ENCODE peak calls at places on chromosome 11, in six cellular contexts. S is K562, J is HCT116, O is H1, R is SK-N-SH, Y is endothelial cell of umbilical vein. V is an unnamed sample. For H4K20me1, the result is how much of the 10 kb centered on the place peaks cover.

GRCh38 chr11:111976614-111977140 is 39.5 kb downstream of the DIXDC1 start:
- DNase-seq in S (no peak), J (no peak), O (peak), R (no peak), Y (no peak), V (no peak)

GRCh38 chr11:95659088-95659487 is 130.5 kb downstream of the FAM76B start:
- DNase-seq in S (no peak), J (no peak), O (no peak), R (no peak), Y (no peak), V (no peak)

GRCh38 chr11:33063326-33063775 is 24.0 kb downstream of the TCP11L1 start:
- DNase-seq in S (no peak), J (no peak), O (no peak), R (no peak), Y (no peak), V (peak)

GRCh38 chr11:15897211-15897960 is 459.0 kb downstream of the SOX6 start:
- DNase-seq in S (no peak), J (no peak), O (no peak), R (no peak), Y (no peak), V (no peak)

GRCh38 chr11:79439893-79440450 is 858 bp downstream of the TENM4 start:
- DNase-seq in S (no peak), J (no peak), O (peak), R (peak), Y (no peak), V (no peak)

GRCh38 chr11:116459644-116460043 is 313.1 kb downstream of the BUD13 start:
- DNase-seq in S (no peak), J (no peak), O (no peak), R (no peak), Y (no peak), V (no peak)

GRCh38 chr11:120832609-120833221 is 191.2 kb upstream of the TBCEL start:
- DNase-seq in S (no peak), J (no peak), O (no peak), R (no peak), Y (no peak), V (no peak)

GRCh38 chr11:94128746-94129504 is at the start of gene PANX1:
- DNase-seq in S (peak), J (peak), O (peak), R (peak), Y (peak), V (no peak)

GRCh38 chr11:65353900-65354264 is 669 bp upstream of the TIGD3 start:
- DNase-seq in S (no peak), J (no peak), O (no peak), R (no peak), Y (no peak), V (no peak)

GRCh38 chr11:111081021-111081511 is 164.5 kb upstream of the POU2AF2 start:
- DNase-seq in S (no peak), J (no peak), O (no peak), R (no peak), Y (no peak), V (no peak)

GRCh38 chr11:106077609-106078517 is at the start of gene AASDHPPT:
- DNase-seq in S (peak), J (peak), O (no peak), R (peak), Y (peak), V (no peak)

GRCh38 chr11:126137146-126137545 is 74.3 kb downstream of the RPUSD4 start:
- DNase-seq in S (no peak), J (no peak), O (no peak), R (no peak), Y (no peak), V (no peak)

GRCh38 chr11:89235976-89236375 is 58.3 kb downstream of the TYR start:
- DNase-seq in S (no peak), J (no peak), O (no peak), R (no peak), Y (no peak), V (no peak)

GRCh38 chr11:59753650-59754493 is 1.3 kb upstream of the STX3 start:
- DNase-seq in S (peak), J (peak), O (peak), R (peak), Y (peak), V (peak)

GRCh38 chr11:121894581-121894980 is 221.4 kb downstream of the BLID start:
- DNase-seq in S (no peak), J (no peak), O (no peak), R (no peak), Y (no peak), V (no peak)

GRCh38 chr11:65410936-65411680 is 11.5 kb upstream of the NEAT1 start:
- DNase-seq in S (no peak), J (no peak), O (no peak), R (no peak), Y (no peak), V (no peak)

GRCh38 chr11:61967177-61967923 is at the start of gene FTH1:
- DNase-seq in S (peak), J (peak), O (peak), R (peak), Y (peak), V (no peak)

GRCh38 chr11:14578551-14578956 is 58.4 kb upstream of the PSMA1 start:
- DNase-seq in S (peak), J (no peak), O (no peak), R (peak), Y (peak), V (peak)

GRCh38 chr11:111978028-111978771 is 41.1 kb downstream of the DIXDC1 start:
- DNase-seq in S (peak), J (no peak), O (peak), R (peak), Y (peak), V (no peak)

GRCh38 chr11:13169709-13170108 is 107.9 kb upstream of the BMAL1 start:
- DNase-seq in S (peak), J (peak), O (no peak), R (no peak), Y (peak), V (no peak)

GRCh38 chr11:65435981-65436411 is 13.4 kb downstream of the NEAT1 start:
- DNase-seq in S (peak), J (no peak), O (peak), R (no peak), Y (peak), V (no peak)

GRCh38 chr11:7846003-7846402 is 49.3 kb upstream of the OR5P2 start:
- DNase-seq in S (no peak), J (no peak), O (no peak), R (no peak), Y (no peak), V (no peak)

GRCh38 chr11:14451825-14452224 is 47.8 kb downstream of the COPB1 start:
- DNase-seq in S (no peak), J (no peak), O (no peak), R (no peak), Y (no peak), V (no peak)

GRCh38 chr11:23226331-23226909 is 366.1 kb upstream of the CCDC179 start:
- DNase-seq in S (no peak), J (no peak), O (no peak), R (no peak), Y (no peak), V (no peak)

GRCh38 chr11:73185680-73186293 is 32.3 kb upstream of the P2RY2 start:
- DNase-seq in S (no peak), J (no peak), O (no peak), R (no peak), Y (peak), V (no peak)

GRCh38 chr11:7268727-7269126 is 17.0 kb downstream of the SYT9 start:
- DNase-seq in S (no peak), J (no peak), O (no peak), R (no peak), Y (no peak), V (no peak)

GRCh38 chr11:57321996-57322880 is 2.5 kb downstream of the TNKS1BP1 start:
- DNase-seq in S (peak), J (peak), O (peak), R (peak), Y (peak), V (no peak)

GRCh38 chr11:15179167-15179566 is 64.4 kb downstream of the INSC start:
- DNase-seq in S (no peak), J (no peak), O (no peak), R (no peak), Y (no peak), V (no peak)

GRCh38 chr11:112320668-112321067 is 60.0 kb upstream of the PLET1 start:
- DNase-seq in S (peak), J (no peak), O (no peak), R (no peak), Y (peak), V (no peak)

GRCh38 chr11:12248330-12248729 is 129.0 kb upstream of the PARVA start:
- DNase-seq in S (no peak), J (no peak), O (no peak), R (peak), Y (peak), V (no peak)

GRCh38 chr11:109939176-109939810 is 153.9 kb upstream of the ZC3H12C start:
- DNase-seq in S (peak), J (peak), O (no peak), R (peak), Y (peak), V (no peak)

GRCh38 chr11:65251476-65251875 is 10.3 kb upstream of the POLA2 start:
- DNase-seq in S (no peak), J (no peak), O (no peak), R (no peak), Y (no peak), V (no peak)

GRCh38 chr11:116927163-116927772 is 89.8 kb upstream of the APOA1 start:
- DNase-seq in S (peak), J (no peak), O (no peak), R (peak), Y (peak), V (no peak)

GRCh38 chr11:72144807-72145565 is 9.5 kb downstream of the FOLR3 start:
- DNase-seq in S (no peak), J (no peak), O (no peak), R (no peak), Y (no peak), V (no peak)

GRCh38 chr11:128417607-128418324 is 169.6 kb downstream of the ETS1 start:
- DNase-seq in S (no peak), J (no peak), O (no peak), R (no peak), Y (no peak), V (no peak)

GRCh38 chr11:63915961-63916836 is 765 bp downstream of the RCOR2 start:
- DNase-seq in S (peak), J (no peak), O (peak), R (peak), Y (no peak), V (no peak)

GRCh38 chr11:94020777-94021615 is at the start of gene HEPHL1:
- DNase-seq in S (no peak), J (no peak), O (no peak), R (no peak), Y (no peak), V (no peak)

GRCh38 chr11:17352925-17353227 is 1.3 kb downstream of the NCR3LG1 start:
- DNase-seq in S (peak), J (no peak), O (peak), R (peak), Y (no peak), V (no peak)
- TF ChIP-seq MAX in S (peak), J (no peak), O (no peak), R (no peak), Y (no peak), V (no peak)

DNA sequence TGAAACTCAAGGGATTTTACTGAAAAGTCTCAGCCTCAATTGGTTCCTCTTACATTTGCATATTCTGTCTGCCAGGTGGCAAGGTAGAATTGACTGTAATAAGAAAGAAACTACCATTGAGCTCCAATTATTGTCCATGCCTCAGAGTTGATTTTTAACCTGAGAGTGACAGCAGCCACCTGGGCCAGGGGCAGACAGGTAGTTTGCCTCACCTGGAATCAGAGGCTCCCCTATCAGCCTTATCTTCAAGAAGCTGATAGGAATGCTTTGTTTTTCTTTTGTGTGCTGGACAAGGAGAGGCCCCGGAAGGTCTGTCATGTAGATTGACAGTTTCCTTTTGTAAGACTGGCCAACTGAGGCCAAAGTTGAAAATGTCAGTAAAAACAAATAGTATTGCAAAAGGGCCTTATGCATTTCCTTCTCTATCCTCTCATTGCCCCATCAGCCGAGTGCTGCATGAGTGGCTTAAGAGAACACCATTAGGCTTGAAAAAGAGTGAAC is 34.1 kb downstream of the CD44 start:
- DNase-seq in S (no peak), J (no peak), O (no peak), R (no peak), Y (no peak), V (peak)
- H4K20me1 ChIP-seq in S (under half), J (under half), O (under half), R (under half), Y (under half), V (under half)

GRCh38 chr11:71129624-71130023 is 122.8 kb downstream of the SHANK2 start:
- DNase-seq in S (no peak), J (no peak), O (no peak), R (no peak), Y (no peak), V (no peak)
- TF ChIP-seq MAX in S (no peak), J (no peak), O (no peak), R (no peak), Y (no peak), V (no peak)

GRCh38 chr11:92796744-92797143 is 172.7 kb upstream of the MTNR1B start:
- DNase-seq in S (no peak), J (no peak), O (no peak), R (no peak), Y (no peak), V (no peak)

GRCh38 chr11:92804388-92804787 is 165.1 kb upstream of the MTNR1B start:
- DNase-seq in S (no peak), J (no peak), O (no peak), R (no peak), Y (no peak), V (no peak)

GRCh38 chr11:92797874-92798273 is 171.6 kb upstream of the MTNR1B start:
- DNase-seq in S (no peak), J (no peak), O (no peak), R (no peak), Y (no peak), V (no peak)

GRCh38 chr11:92801685-92802084 is 167.8 kb upstream of the MTNR1B start:
- DNase-seq in S (no peak), J (no peak), O (no peak), R (no peak), Y (no peak), V (no peak)
- H4K20me1 ChIP-seq in S (under half), J (under half), O (under half), R (under half), Y (under half), V (under half)

GRCh38 chr11:69923641-69924307 is 104.6 kb upstream of the FGF3 start:
- DNase-seq in S (no peak), J (no peak), O (no peak), R (no peak), Y (no peak), V (no peak)

GRCh38 chr11:69926376-69927050 is 107.3 kb upstream of the FGF3 start:
- DNase-seq in S (no peak), J (no peak), O (no peak), R (no peak), Y (no peak), V (no peak)

GRCh38 chr11:69923196-69923595 is 104.0 kb upstream of the FGF3 start:
- DNase-seq in S (no peak), J (no peak), O (no peak), R (no peak), Y (no peak), V (no peak)

GRCh38 chr11:69924308-69925161 is 105.3 kb upstream of the FGF3 start:
- DNase-seq in S (no peak), J (no peak), O (no peak), R (no peak), Y (no peak), V (no peak)

DNA sequence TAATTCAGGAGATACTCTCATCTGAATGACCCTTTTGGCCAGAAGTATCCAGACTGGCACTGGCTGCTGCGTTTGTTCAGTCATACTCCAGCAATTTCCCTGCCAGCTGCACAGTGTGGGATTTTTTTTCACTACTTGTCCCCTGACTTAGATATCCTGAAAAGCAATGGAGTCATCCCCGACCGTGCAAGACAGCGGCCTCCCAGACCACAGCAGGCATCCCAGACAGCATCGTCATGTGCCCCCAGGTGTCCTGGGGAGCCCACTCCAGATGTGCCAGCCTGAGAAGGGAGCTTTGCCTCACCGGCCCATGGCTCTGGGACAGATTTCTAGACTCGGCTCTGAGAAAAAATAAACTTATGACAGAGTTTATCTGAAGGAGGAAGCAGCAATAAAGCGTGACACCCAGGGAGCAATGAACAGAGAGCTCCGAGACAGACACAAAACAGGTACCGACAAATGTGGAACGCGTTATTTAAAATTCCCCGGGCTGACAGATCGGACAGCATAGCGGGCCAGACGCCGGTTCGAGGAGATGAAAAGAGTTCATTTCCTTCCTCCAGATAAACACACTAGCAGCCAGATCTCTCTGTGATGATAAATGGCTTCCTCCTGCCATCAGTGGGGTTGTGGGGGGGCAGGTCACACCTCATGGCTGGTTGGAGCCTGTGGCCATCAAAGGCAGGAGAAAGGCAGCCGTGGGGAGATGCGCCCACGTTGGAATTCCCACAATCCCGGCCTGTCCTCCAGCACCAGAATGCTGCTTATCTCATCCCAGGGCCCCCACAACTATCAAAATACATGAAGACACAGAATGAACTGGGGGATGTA is 106.4 kb upstream of the FGF3 start:
- DNase-seq in S (no peak), J (no peak), O (no peak), R (peak), Y (peak), V (no peak)
- TF ChIP-seq MAX in S (no peak), J (no peak), O (no peak), R (no peak), Y (no peak), V (no peak)

DNA sequence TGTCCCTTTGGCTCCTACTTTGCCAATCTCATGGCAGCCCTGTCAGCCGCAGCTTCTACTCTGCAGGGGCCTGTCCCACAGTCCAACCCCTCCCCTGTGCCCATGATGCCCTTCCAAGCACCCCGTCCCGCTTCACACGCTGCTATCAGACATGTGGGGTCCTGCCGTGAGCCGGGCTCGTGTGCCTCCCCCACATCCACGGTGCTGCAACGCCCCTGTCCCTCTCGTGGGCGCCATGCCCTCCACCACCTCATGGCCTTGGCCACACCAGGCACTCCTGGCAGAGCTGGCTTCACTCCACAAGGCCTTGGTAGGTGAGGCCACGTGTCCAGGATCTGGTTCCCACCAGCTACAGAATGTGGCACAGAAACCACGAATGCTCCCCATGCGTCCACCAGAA is 23.0 kb downstream of the CHID1 start:
- DNase-seq in S (no peak), J (no peak), O (no peak), R (no peak), Y (no peak), V (no peak)
- H4K20me1 ChIP-seq in S (under half), J (under half), O (under half), R (under half), Y (under half), V (under half)

DNA sequence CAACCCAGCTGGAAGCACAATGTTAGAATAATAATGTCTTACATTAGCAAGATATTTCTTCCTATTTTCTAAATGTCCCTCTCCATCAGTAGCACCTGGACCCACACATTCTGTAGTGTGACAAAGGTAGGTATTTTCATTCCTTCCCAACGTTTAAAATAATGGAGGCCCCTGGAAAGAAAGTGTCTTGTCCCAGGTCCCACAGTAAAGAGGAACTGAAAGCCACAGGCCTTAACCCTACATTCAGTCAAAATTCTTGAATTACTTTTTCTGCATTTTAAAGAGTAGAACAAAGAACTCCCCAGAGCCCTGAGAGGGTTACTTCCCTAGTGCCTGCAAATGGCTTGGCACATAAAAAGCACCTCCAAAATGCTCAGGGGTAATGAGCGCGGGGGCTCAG is 26.3 kb downstream of the OPCML start:
- DNase-seq in S (no peak), J (no peak), O (no peak), R (no peak), Y (no peak), V (peak)
- TF ChIP-seq MAX in S (no peak), J (no peak), O (no peak), R (no peak), Y (no peak), V (no peak)

GRCh38 chr11:119207607-119208006 is 1.5 kb downstream of the CBL start:
- DNase-seq in S (no peak), J (no peak), O (no peak), R (no peak), Y (no peak), V (no peak)
- H4K20me1 ChIP-seq in S (under half), J (under half), O (under half), R (under half), Y (under half), V (under half)

GRCh38 chr11:45232341-45233080 is 53.6 kb downstream of the SYT13 start:
- DNase-seq in S (no peak), J (no peak), O (no peak), R (no peak), Y (no peak), V (no peak)
- TF ChIP-seq MAX in S (no peak), J (no peak), O (no peak), R (no peak), Y (no peak), V (no peak)

V was measured in GM12878.